ENCODE peak calls at places on chromosomes 6 and 20, in five cellular contexts. One of them, this sample, is unnamed.

GRCh38 chr20:62303327-62304226 is 780 bp downstream of the ADRM1 start:
- DNase-seq in lower leg skin: no peak
- DNase-seq in stimulated activated CD4-positive, alpha-beta T cell treated with anti-CD3 and anti-CD28 coated beads, Interleukin-15, amount 100 ng/mL, for 1 hour: peak
- DNase-seq in B cell: no peak
- DNase-seq in SJSA1: no peak
- DNase-seq in this sample: peak

GRCh38 chr20:4170621-4171537 is 155.5 kb upstream of the RNF24 start:
- DNase-seq in lower leg skin: no peak
- DNase-seq in stimulated activated CD4-positive, alpha-beta T cell treated with anti-CD3 and anti-CD28 coated beads, Interleukin-15, amount 100 ng/mL, for 1 hour: no peak
- DNase-seq in B cell: no peak
- DNase-seq in SJSA1: no peak
- DNase-seq in this sample: no peak

GRCh38 chr6:84897874-84898635 is 133.7 kb upstream of the TBX18 start:
- DNase-seq in lower leg skin: no peak
- DNase-seq in stimulated activated CD4-positive, alpha-beta T cell treated with anti-CD3 and anti-CD28 coated beads, Interleukin-15, amount 100 ng/mL, for 1 hour: no peak
- DNase-seq in B cell: no peak
- DNase-seq in SJSA1: no peak
- DNase-seq in this sample: no peak

GRCh38 chr6:24004062-24004461 is 122.0 kb upstream of the NRSN1 start:
- DNase-seq in lower leg skin: no peak
- DNase-seq in stimulated activated CD4-positive, alpha-beta T cell treated with anti-CD3 and anti-CD28 coated beads, Interleukin-15, amount 100 ng/mL, for 1 hour: no peak
- DNase-seq in B cell: no peak
- DNase-seq in SJSA1: no peak
- DNase-seq in this sample: no peak

GRCh38 chr6:150036081-150036480 is 10.7 kb upstream of the RAET1L start:
- DNase-seq in lower leg skin: peak
- DNase-seq in stimulated activated CD4-positive, alpha-beta T cell treated with anti-CD3 and anti-CD28 coated beads, Interleukin-15, amount 100 ng/mL, for 1 hour: no peak
- DNase-seq in B cell: no peak
- DNase-seq in SJSA1: no peak
- DNase-seq in this sample: no peak

GRCh38 chr20:18802012-18802634 is 11.5 kb upstream of the SCP2D1 start:
- DNase-seq in lower leg skin: no peak
- DNase-seq in stimulated activated CD4-positive, alpha-beta T cell treated with anti-CD3 and anti-CD28 coated beads, Interleukin-15, amount 100 ng/mL, for 1 hour: no peak
- DNase-seq in B cell: no peak
- DNase-seq in SJSA1: no peak
- DNase-seq in this sample: no peak

GRCh38 chr6:139240161-139241010 is 51.4 kb downstream of the TXLNB start:
- DNase-seq in lower leg skin: no peak
- DNase-seq in stimulated activated CD4-positive, alpha-beta T cell treated with anti-CD3 and anti-CD28 coated beads, Interleukin-15, amount 100 ng/mL, for 1 hour: no peak
- DNase-seq in B cell: no peak
- DNase-seq in SJSA1: no peak
- DNase-seq in this sample: no peak

GRCh38 chr6:43355862-43356590 is 13.4 kb downstream of the ZNF318 start:
- DNase-seq in lower leg skin: no peak
- DNase-seq in stimulated activated CD4-positive, alpha-beta T cell treated with anti-CD3 and anti-CD28 coated beads, Interleukin-15, amount 100 ng/mL, for 1 hour: no peak
- DNase-seq in B cell: no peak
- DNase-seq in SJSA1: no peak
- DNase-seq in this sample: no peak

GRCh38 chr20:37914672-37915433 is 11.9 kb downstream of the VSTM2L start:
- DNase-seq in lower leg skin: no peak
- DNase-seq in stimulated activated CD4-positive, alpha-beta T cell treated with anti-CD3 and anti-CD28 coated beads, Interleukin-15, amount 100 ng/mL, for 1 hour: no peak
- DNase-seq in B cell: no peak
- DNase-seq in SJSA1: no peak
- DNase-seq in this sample: no peak

GRCh38 chr20:25254986-25255680 is 7.2 kb downstream of the PYGB start:
- DNase-seq in lower leg skin: peak
- DNase-seq in stimulated activated CD4-positive, alpha-beta T cell treated with anti-CD3 and anti-CD28 coated beads, Interleukin-15, amount 100 ng/mL, for 1 hour: no peak
- DNase-seq in B cell: no peak
- DNase-seq in SJSA1: no peak
- DNase-seq in this sample: peak

GRCh38 chr6:40358473-40359460 is 228.4 kb downstream of the LRFN2 start:
- DNase-seq in lower leg skin: peak
- DNase-seq in stimulated activated CD4-positive, alpha-beta T cell treated with anti-CD3 and anti-CD28 coated beads, Interleukin-15, amount 100 ng/mL, for 1 hour: no peak
- DNase-seq in B cell: no peak
- DNase-seq in SJSA1: no peak
- DNase-seq in this sample: no peak

GRCh38 chr6:33694401-33694931 is 17.0 kb downstream of the UQCC2 start:
- DNase-seq in lower leg skin: no peak
- DNase-seq in stimulated activated CD4-positive, alpha-beta T cell treated with anti-CD3 and anti-CD28 coated beads, Interleukin-15, amount 100 ng/mL, for 1 hour: peak
- DNase-seq in B cell: peak
- DNase-seq in SJSA1: peak
- DNase-seq in this sample: peak

GRCh38 chr20:2314759-2315439 is 19.1 kb downstream of the TGM3 start:
- DNase-seq in lower leg skin: no peak
- DNase-seq in stimulated activated CD4-positive, alpha-beta T cell treated with anti-CD3 and anti-CD28 coated beads, Interleukin-15, amount 100 ng/mL, for 1 hour: no peak
- DNase-seq in B cell: no peak
- DNase-seq in SJSA1: peak
- DNase-seq in this sample: peak

GRCh38 chr6:42818878-42819277 is 37.0 kb downstream of the BICRAL start:
- DNase-seq in lower leg skin: no peak
- DNase-seq in stimulated activated CD4-positive, alpha-beta T cell treated with anti-CD3 and anti-CD28 coated beads, Interleukin-15, amount 100 ng/mL, for 1 hour: no peak
- DNase-seq in B cell: no peak
- DNase-seq in SJSA1: no peak
- DNase-seq in this sample: no peak

GRCh38 chr6:72084992-72085569 is 198.7 kb downstream of the RIMS1 start:
- DNase-seq in lower leg skin: no peak
- DNase-seq in stimulated activated CD4-positive, alpha-beta T cell treated with anti-CD3 and anti-CD28 coated beads, Interleukin-15, amount 100 ng/mL, for 1 hour: no peak
- DNase-seq in B cell: no peak
- DNase-seq in SJSA1: no peak
- DNase-seq in this sample: no peak

GRCh38 chr6:15412767-15413166 is 166.9 kb downstream of the JARID2 start:
- DNase-seq in lower leg skin: no peak
- DNase-seq in stimulated activated CD4-positive, alpha-beta T cell treated with anti-CD3 and anti-CD28 coated beads, Interleukin-15, amount 100 ng/mL, for 1 hour: no peak
- DNase-seq in B cell: no peak
- DNase-seq in SJSA1: no peak
- DNase-seq in this sample: no peak

GRCh38 chr20:46520976-46521579 is 7.7 kb upstream of the ZNF334 start:
- DNase-seq in lower leg skin: no peak
- DNase-seq in stimulated activated CD4-positive, alpha-beta T cell treated with anti-CD3 and anti-CD28 coated beads, Interleukin-15, amount 100 ng/mL, for 1 hour: no peak
- DNase-seq in B cell: no peak
- DNase-seq in SJSA1: no peak
- DNase-seq in this sample: peak

GRCh38 chr6:151096691-151097090 is 143.1 kb upstream of the AKAP12 start:
- DNase-seq in lower leg skin: no peak
- DNase-seq in stimulated activated CD4-positive, alpha-beta T cell treated with anti-CD3 and anti-CD28 coated beads, Interleukin-15, amount 100 ng/mL, for 1 hour: no peak
- DNase-seq in B cell: no peak
- DNase-seq in SJSA1: no peak
- DNase-seq in this sample: no peak

GRCh38 chr6:144434308-144434990 is 149.3 kb downstream of the UTRN start:
- DNase-seq in lower leg skin: no peak
- DNase-seq in stimulated activated CD4-positive, alpha-beta T cell treated with anti-CD3 and anti-CD28 coated beads, Interleukin-15, amount 100 ng/mL, for 1 hour: no peak
- DNase-seq in B cell: no peak
- DNase-seq in SJSA1: peak
- DNase-seq in this sample: peak

GRCh38 chr20:61271273-61272221 is 19.5 kb downstream of the CDH4 start:
- DNase-seq in lower leg skin: no peak
- DNase-seq in stimulated activated CD4-positive, alpha-beta T cell treated with anti-CD3 and anti-CD28 coated beads, Interleukin-15, amount 100 ng/mL, for 1 hour: no peak
- DNase-seq in B cell: no peak
- DNase-seq in SJSA1: no peak
- DNase-seq in this sample: no peak

GRCh38 chr20:24772667-24773066 is 176.4 kb upstream of the CST7 start:
- DNase-seq in lower leg skin: peak
- DNase-seq in stimulated activated CD4-positive, alpha-beta T cell treated with anti-CD3 and anti-CD28 coated beads, Interleukin-15, amount 100 ng/mL, for 1 hour: no peak
- DNase-seq in B cell: no peak
- DNase-seq in SJSA1: peak
- DNase-seq in this sample: no peak

GRCh38 chr6:110530671-110531070 is 54.3 kb upstream of the SLC22A16 start:
- DNase-seq in lower leg skin: no peak
- DNase-seq in stimulated activated CD4-positive, alpha-beta T cell treated with anti-CD3 and anti-CD28 coated beads, Interleukin-15, amount 100 ng/mL, for 1 hour: no peak
- DNase-seq in B cell: no peak
- DNase-seq in SJSA1: no peak
- DNase-seq in this sample: no peak

GRCh38 chr6:134984821-134985220 is 34.9 kb upstream of the ALDH8A1 start:
- DNase-seq in lower leg skin: no peak
- DNase-seq in stimulated activated CD4-positive, alpha-beta T cell treated with anti-CD3 and anti-CD28 coated beads, Interleukin-15, amount 100 ng/mL, for 1 hour: no peak
- DNase-seq in B cell: no peak
- DNase-seq in SJSA1: no peak
- DNase-seq in this sample: no peak

This sample was measured in PC-9.